ENCODE peak calls at places on chromosome 19, in nine cellular contexts. O is stomach, Z is A549, K is ovary, V is psoas muscle, I is cardiac muscle cell, W is PC-3, R is tibial nerve, Q is neural progenitor cell. S is an unnamed sample. For H3K4me1, the result is how much of the 10 kb centered on the place peaks cover.

GRCh38 chr19:58572818-58573657 is at the start of gene MZF1:
- DNase-seq in O (peak), Z (peak), K (peak), V (peak), I (peak), W (peak), R (peak), Q (peak), S (peak)

GRCh38 chr19:290539-291521 is at the start of gene PLPP2:
- DNase-seq in O (peak), Z (peak), K (no peak), V (peak), I (peak), W (no peak), R (no peak), Q (peak), S (peak)

GRCh38 chr19:54436561-54437229 is 12.3 kb upstream of the LENG8 start:
- DNase-seq in O (no peak), Z (no peak), K (no peak), V (no peak), I (no peak), W (no peak), R (no peak), Q (no peak), S (no peak)

GRCh38 chr19:58586131-58586765 is 13.1 kb upstream of the MZF1 start:
- DNase-seq in O (no peak), Z (no peak), K (peak), V (no peak), I (no peak), W (no peak), R (no peak), Q (no peak), S (no peak)

GRCh38 chr19:55352040-55352439 is 2.5 kb downstream of the COX6B2 start:
- DNase-seq in O (no peak), Z (no peak), K (no peak), V (no peak), I (no peak), W (peak), R (no peak), Q (no peak), S (no peak)

GRCh38 chr19:30662211-30662861 is 290.2 kb downstream of the ZNF536 start:
- DNase-seq in O (peak), Z (no peak), K (no peak), V (no peak), I (no peak), W (no peak), R (no peak), Q (no peak), S (no peak)

GRCh38 chr19:17654993-17655392 is 33.2 kb downstream of the UNC13A start:
- DNase-seq in O (no peak), Z (peak), K (no peak), V (peak), I (no peak), W (peak), R (no peak), Q (no peak), S (no peak)

GRCh38 chr19:7219056-7219455 is 75.2 kb downstream of the INSR start:
- DNase-seq in O (no peak), Z (no peak), K (no peak), V (no peak), I (no peak), W (no peak), R (no peak), Q (no peak), S (no peak)

GRCh38 chr19:662962-663681 is at the start of gene RNF126:
- DNase-seq in O (peak), Z (peak), K (peak), V (peak), I (peak), W (peak), R (peak), Q (peak), S (peak)

GRCh38 chr19:9406798-9407352 is 28.5 kb downstream of the ZNF266 start:
- DNase-seq in O (peak), Z (peak), K (peak), V (peak), I (peak), W (no peak), R (peak), Q (no peak), S (no peak)

GRCh38 chr19:48918801-48919247 is 14.7 kb upstream of the DHDH start:
- DNase-seq in O (no peak), Z (no peak), K (no peak), V (no peak), I (no peak), W (peak), R (no peak), Q (peak), S (peak)

GRCh38 chr19:566403-566802 is 6.0 kb upstream of the BSG start:
- DNase-seq in O (no peak), Z (no peak), K (peak), V (no peak), I (peak), W (no peak), R (no peak), Q (no peak), S (peak)

GRCh38 chr19:36051236-36051635 is 2.8 kb downstream of the THAP8 start:
- DNase-seq in O (no peak), Z (no peak), K (no peak), V (no peak), I (no peak), W (no peak), R (no peak), Q (peak), S (peak)

GRCh38 chr19:10617409-10618121 is 7.8 kb upstream of the SLC44A2 start:
- DNase-seq in O (no peak), Z (no peak), K (no peak), V (no peak), I (peak), W (peak), R (no peak), Q (no peak), S (no peak)

GRCh38 chr19:47697863-47698609 is 15.2 kb upstream of the EHD2 start:
- DNase-seq in O (peak), Z (peak), K (peak), V (peak), I (peak), W (peak), R (peak), Q (peak), S (peak)

GRCh38 chr19:4386038-4386782 is 14.1 kb downstream of the SH3GL1 start:
- DNase-seq in O (no peak), Z (no peak), K (no peak), V (peak), I (no peak), W (no peak), R (no peak), Q (no peak), S (no peak)

GRCh38 chr19:7874080-7874856 is at the start of gene PRR36:
- DNase-seq in O (peak), Z (no peak), K (peak), V (no peak), I (no peak), W (peak), R (no peak), Q (peak), S (peak)

GRCh38 chr19:17513801-17514200 is 2.4 kb downstream of the PGLS start:
- DNase-seq in O (no peak), Z (no peak), K (no peak), V (no peak), I (no peak), W (no peak), R (no peak), Q (no peak), S (no peak)

GRCh38 chr19:8396563-8397203 is 6.5 kb downstream of the RAB11B start:
- DNase-seq in O (peak), Z (peak), K (peak), V (peak), I (peak), W (peak), R (no peak), Q (peak), S (peak)

GRCh38 chr19:11091343-11092153 is 2.3 kb downstream of the LDLR start:
- DNase-seq in O (peak), Z (peak), K (no peak), V (peak), I (peak), W (peak), R (peak), Q (no peak), S (peak)

GRCh38 chr19:38233740-38234251 is 9.8 kb upstream of the DPF1 start:
- DNase-seq in O (peak), Z (peak), K (peak), V (peak), I (peak), W (peak), R (peak), Q (peak), S (peak)

GRCh38 chr19:947707-948533 is 22.1 kb downstream of the ARID3A start:
- DNase-seq in O (peak), Z (no peak), K (peak), V (peak), I (no peak), W (no peak), R (peak), Q (no peak), S (no peak)

GRCh38 chr19:49430678-49431329 is 5.6 kb downstream of the GFY start:
- DNase-seq in O (no peak), Z (no peak), K (no peak), V (no peak), I (no peak), W (no peak), R (no peak), Q (peak), S (no peak)

DNA sequence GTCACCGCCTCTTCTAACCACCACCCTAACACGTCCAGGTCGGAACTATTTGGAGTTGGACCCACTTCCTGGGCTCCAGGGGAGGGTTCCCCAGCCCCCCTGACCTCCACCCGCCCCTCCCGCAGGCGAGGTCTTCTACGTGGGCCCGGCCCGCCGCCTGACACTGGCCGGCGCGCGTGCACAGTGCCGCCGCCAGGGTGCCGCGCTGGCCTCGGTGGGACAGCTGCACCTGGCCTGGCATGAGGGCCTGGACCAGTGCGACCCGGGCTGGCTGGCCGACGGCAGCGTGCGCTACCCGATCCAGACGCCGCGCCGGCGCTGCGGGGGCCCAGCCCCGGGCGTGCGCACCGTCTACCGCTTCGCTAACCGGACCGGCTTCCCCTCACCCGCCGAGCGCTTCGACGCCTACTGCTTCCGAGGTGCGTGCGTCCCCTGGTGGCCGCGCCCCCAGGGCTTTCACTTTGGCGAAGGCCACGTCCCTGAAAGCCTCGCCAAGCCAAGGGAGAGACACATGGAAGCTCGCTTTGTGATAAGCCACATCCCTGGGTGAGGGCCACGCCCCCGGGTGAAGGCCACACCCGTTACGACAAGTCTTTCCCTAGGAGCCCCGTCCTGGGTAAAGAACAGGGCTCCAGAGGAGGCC is 13.2 kb downstream of the NCAN start:
- DNase-seq in O (peak), Z (peak), K (no peak), V (peak), I (peak), W (peak), R (no peak), Q (peak), S (peak)
- TF ChIP-seq CTCF in O (peak), Z (peak), K (peak), V (peak), I (peak), W (peak), R (peak), Q (peak), S (peak)

GRCh38 chr19:50720181-50720920 is 749 bp upstream of the SHANK1 start:
- DNase-seq in O (no peak), Z (no peak), K (no peak), V (no peak), I (no peak), W (no peak), R (no peak), Q (no peak), S (no peak)

GRCh38 chr19:50719119-50719435 is 525 bp downstream of the SHANK1 start:
- DNase-seq in O (no peak), Z (no peak), K (no peak), V (no peak), I (no peak), W (no peak), R (no peak), Q (no peak), S (no peak)

GRCh38 chr19:50718255-50719118 is 1.1 kb downstream of the SHANK1 start:
- DNase-seq in O (no peak), Z (no peak), K (no peak), V (peak), I (no peak), W (no peak), R (no peak), Q (peak), S (no peak)

GRCh38 chr19:50720921-50721291 is 1.3 kb upstream of the SHANK1 start:
- DNase-seq in O (no peak), Z (no peak), K (no peak), V (no peak), I (no peak), W (peak), R (no peak), Q (peak), S (no peak)

GRCh38 chr19:50719566-50719965 is at the start of gene SHANK1:
- DNase-seq in O (no peak), Z (no peak), K (peak), V (no peak), I (peak), W (no peak), R (no peak), Q (peak), S (no peak)
- H3K4me3 ChIP-seq in O (peak), Z (peak), K (peak), V (peak), I (peak), W (peak), R (peak), Q (peak), S (peak)

GRCh38 chr19:16470911-16471811 is 609 bp downstream of the EPS15L1 start:
- DNase-seq in O (no peak), Z (no peak), K (no peak), V (peak), I (peak), W (peak), R (no peak), Q (peak), S (no peak)

GRCh38 chr19:16467581-16467980 is 4.2 kb downstream of the EPS15L1 start:
- DNase-seq in O (no peak), Z (no peak), K (no peak), V (peak), I (no peak), W (no peak), R (no peak), Q (no peak), S (no peak)

GRCh38 chr19:16472992-16473391 is 1.2 kb upstream of the EPS15L1 start:
- DNase-seq in O (no peak), Z (no peak), K (no peak), V (no peak), I (no peak), W (no peak), R (no peak), Q (no peak), S (no peak)

GRCh38 chr19:16473875-16474397 is 2.2 kb upstream of the EPS15L1 start:
- DNase-seq in O (peak), Z (no peak), K (no peak), V (no peak), I (no peak), W (no peak), R (no peak), Q (no peak), S (no peak)

GRCh38 chr19:16470541-16470910 is 1.2 kb downstream of the EPS15L1 start:
- DNase-seq in O (no peak), Z (no peak), K (no peak), V (no peak), I (peak), W (peak), R (no peak), Q (no peak), S (no peak)
- H3K4me1 ChIP-seq in O (under half), Z (under half), K (under half), V (half or more), I (under half), W (under half), R (under half), Q (under half), S (under half)

DNA sequence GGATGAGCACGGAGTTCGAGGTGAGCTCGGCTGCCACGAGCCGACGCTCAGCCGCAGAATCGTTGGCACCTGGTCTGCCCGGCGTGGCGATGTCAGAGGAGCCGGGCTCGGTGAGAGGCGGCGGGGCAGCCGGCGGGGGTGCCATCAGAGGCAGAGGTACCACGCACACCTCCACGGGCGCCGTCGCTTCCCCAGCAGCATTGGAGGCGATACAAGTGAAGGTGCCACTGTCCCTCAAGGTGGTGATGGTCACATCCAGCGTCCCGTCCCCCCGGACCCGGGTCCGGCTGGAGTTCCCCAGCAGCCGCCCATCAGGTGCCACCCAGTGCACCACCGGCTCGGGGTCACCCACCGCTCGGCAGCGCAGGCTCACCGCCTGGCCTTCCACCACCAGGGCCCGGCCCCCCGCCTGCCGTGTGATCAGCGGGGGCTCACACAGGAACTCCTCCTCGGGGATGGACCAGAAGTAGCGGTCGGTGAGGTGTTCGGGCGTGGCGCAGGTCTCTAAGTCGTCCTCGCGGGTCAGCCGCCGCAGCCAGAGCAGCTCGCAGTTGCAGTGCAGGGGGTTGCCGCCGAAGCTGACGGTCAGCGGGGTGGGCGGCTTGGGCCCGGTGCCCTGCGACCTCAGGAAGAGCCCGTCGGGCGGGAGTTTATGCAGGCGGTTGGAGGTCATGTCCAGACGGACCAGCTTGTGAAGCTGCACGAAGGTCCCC is 6.5 kb downstream of the LRFN1 start:
- DNase-seq in O (no peak), Z (no peak), K (no peak), V (peak), I (no peak), W (no peak), R (no peak), Q (no peak), S (no peak)
- TF ChIP-seq CTCF in O (no peak), Z (no peak), K (no peak), V (no peak), I (no peak), W (no peak), R (no peak), Q (no peak), S (no peak)

GRCh38 chr19:57282011-57282636 is 1.8 kb downstream of the ZNF460 start:
- DNase-seq in O (no peak), Z (no peak), K (no peak), V (no peak), I (no peak), W (peak), R (no peak), Q (no peak), S (no peak)
- H3K4me3 ChIP-seq in O (no peak), Z (peak), K (no peak), V (peak), I (peak), W (peak), R (no peak), Q (peak), S (peak)

DNA sequence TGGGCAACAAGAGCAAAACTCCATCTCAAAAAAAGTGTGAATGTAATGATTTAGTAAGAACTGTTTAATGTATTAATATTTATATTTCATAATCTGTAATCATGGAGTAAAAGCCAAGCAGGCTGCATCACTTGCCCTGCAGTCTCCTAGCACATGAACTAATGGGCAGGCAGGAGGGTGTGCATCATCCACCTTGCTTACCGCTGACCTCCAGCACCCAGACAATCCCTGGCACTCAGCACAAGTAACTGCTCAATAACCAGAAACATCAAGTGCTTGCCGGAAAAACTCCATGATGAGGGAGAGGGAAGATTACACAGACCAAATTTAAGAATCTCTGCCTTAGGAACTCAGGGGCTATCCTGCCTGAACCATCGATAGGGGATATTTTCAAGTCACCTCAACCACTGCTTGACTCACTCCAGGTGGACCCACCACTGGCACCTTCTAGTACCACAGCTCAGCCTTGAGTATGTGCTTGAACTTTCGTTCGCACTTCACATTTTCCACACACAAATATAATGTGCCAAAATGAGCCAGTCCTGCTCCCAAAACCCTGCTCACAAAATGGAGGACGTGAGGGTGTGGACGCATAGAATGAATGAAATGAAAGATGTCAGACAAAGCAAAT is 18.6 kb downstream of the BRD4 start:
- DNase-seq in O (no peak), Z (no peak), K (no peak), V (no peak), I (no peak), W (no peak), R (no peak), Q (no peak), S (no peak)
- H3K4me1 ChIP-seq in O (half or more), Z (under half), K (under half), V (half or more), I (under half), W (under half), R (half or more), Q (under half), S (under half)

GRCh38 chr19:16497042-16497441 is 848 bp downstream of the C19orf44 start:
- DNase-seq in O (no peak), Z (no peak), K (no peak), V (no peak), I (no peak), W (peak), R (no peak), Q (no peak), S (no peak)

GRCh38 chr19:16496613-16496983 is 404 bp downstream of the C19orf44 start:
- DNase-seq in O (peak), Z (no peak), K (peak), V (peak), I (peak), W (peak), R (no peak), Q (no peak), S (no peak)

GRCh38 chr19:16497837-16498236 is 1.6 kb downstream of the C19orf44 start:
- DNase-seq in O (no peak), Z (no peak), K (no peak), V (no peak), I (no peak), W (no peak), R (no peak), Q (no peak), S (no peak)

DNA sequence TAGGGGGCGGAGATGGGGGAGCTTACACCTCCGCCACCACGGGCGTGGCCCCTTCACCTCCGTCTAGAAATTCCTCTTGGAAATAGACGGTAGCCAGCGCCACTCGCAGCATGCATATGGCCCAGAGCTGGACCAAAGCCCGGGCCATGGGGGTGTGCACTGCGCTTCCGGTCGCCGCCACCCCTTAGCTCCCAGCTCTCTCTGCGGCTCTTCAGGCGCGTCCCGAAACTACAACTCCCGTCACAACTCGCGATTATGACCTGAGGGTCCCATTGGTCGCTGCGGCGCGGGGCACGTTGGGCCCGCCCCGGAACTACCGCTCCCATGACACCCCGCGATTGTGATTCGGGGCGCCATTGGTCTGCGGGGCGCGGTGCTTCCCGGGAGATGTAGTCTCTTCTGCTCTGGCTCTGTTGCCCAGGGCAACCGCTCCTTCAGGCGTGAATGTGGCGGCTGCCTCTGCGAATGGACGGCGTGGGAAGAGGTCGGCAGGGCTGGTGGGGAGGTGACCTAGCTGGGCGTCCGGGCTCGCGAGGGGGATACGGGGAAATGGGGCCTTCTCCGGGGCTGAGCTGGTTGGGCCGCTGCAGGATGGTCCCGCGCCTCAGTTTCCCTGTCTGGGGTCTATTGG is at the start of the genes C19orf44 and CALR3:
- DNase-seq in O (peak), Z (peak), K (peak), V (peak), I (peak), W (peak), R (peak), Q (peak), S (peak)
- TF ChIP-seq CTCF in O (no peak), Z (no peak), K (peak), V (peak), I (no peak), W (no peak), R (peak), Q (no peak), S (no peak)